ENCODE peak calls at places on chromosome 2, in four cellular contexts. C, T, E and N are unnamed samples.

GRCh38 chr2:231413921-231414476 is 18.5 kb downstream of the B3GNT7 start:
- DNase-seq in C (no peak), T (no peak), E (no peak), N (no peak)

GRCh38 chr2:42978887-42979415 is 186.6 kb upstream of the HAAO start:
- DNase-seq in C (no peak), T (no peak), E (no peak), N (no peak)

GRCh38 chr2:170714156-170715061 is 728 bp upstream of the SP5 start:
- DNase-seq in C (no peak), T (peak; percentile 57), E (no peak), N (no peak)

GRCh38 chr2:27291865-27292264 is 9.6 kb downstream of the TRIM54 start:
- DNase-seq in C (no peak), T (no peak), E (peak; percentile 10), N (no peak)

GRCh38 chr2:134988994-134989605 is 58.1 kb downstream of the MAP3K19 start:
- DNase-seq in C (peak; percentile 33), T (no peak), E (peak; percentile 5), N (peak; percentile 21)

GRCh38 chr2:24511894-24512293 is 20.8 kb downstream of the NCOA1 start:
- DNase-seq in C (no peak), T (no peak), E (no peak), N (no peak)

GRCh38 chr2:11767779-11768178 is 21.3 kb downstream of the LPIN1 start:
- DNase-seq in C (no peak), T (no peak), E (no peak), N (no peak)

GRCh38 chr2:71618327-71619113 is 165.2 kb downstream of the DYSF start:
- DNase-seq in C (no peak), T (no peak), E (no peak), N (no peak)

GRCh38 chr2:129319422-129319717 is 660.1 kb upstream of the RAB6C start:
- DNase-seq in C (no peak), T (no peak), E (no peak), N (no peak)

GRCh38 chr2:4139711-4140110 is 436.3 kb downstream of the DCDC2C start:
- DNase-seq in C (no peak), T (no peak), E (no peak), N (peak; percentile 54)

GRCh38 chr2:47890711-47891368 is 15.5 kb downstream of the FBXO11 start:
- DNase-seq in C (peak; percentile 47), T (no peak), E (no peak), N (no peak)

GRCh38 chr2:136131961-136132839 is 14.3 kb upstream of the CXCR4 start:
- DNase-seq in C (no peak), T (no peak), E (no peak), N (peak; percentile 39)

GRCh38 chr2:63465633-63466032 is 122.6 kb downstream of the WDPCP start:
- DNase-seq in C (peak; percentile 15), T (no peak), E (no peak), N (no peak)

GRCh38 chr2:198309673-198310280 is 505.4 kb downstream of the PLCL1 start:
- DNase-seq in C (peak; percentile 58), T (no peak), E (peak; percentile 27), N (peak; percentile 36)

GRCh38 chr2:130387071-130387400 is 31.2 kb downstream of the PTPN18 start:
- DNase-seq in C (no peak), T (no peak), E (no peak), N (no peak)

GRCh38 chr2:173963323-173963816 is 1.8 kb downstream of the SP3 start:
- DNase-seq in C (peak; percentile 70), T (no peak), E (peak; percentile 69), N (peak; percentile 41)